ENCODE peak calls at places on chromosomes 16 and 17, in seven cellular contexts. I, F, X, T, P, Y and J are unnamed samples.
A peak's percentile ranks its signal among the peaks of the same experiment; 100 is the strongest.

GRCh38 chr16:28166394-28167208 is 45.2 kb downstream of the XPO6 start:
- DNase-seq in I (peak; percentile 13), F (no peak), X (peak; percentile 32), T (peak; percentile 52), P (no peak), Y (no peak), J (no peak)

GRCh38 chr17:78072961-78073360 is 55.6 kb downstream of the TMC6 start:
- DNase-seq in I (no peak), F (no peak), X (no peak), T (no peak), P (no peak), Y (no peak), J (no peak)

GRCh38 chr17:6508519-6509294 is 47.6 kb downstream of the PITPNM3 start:
- DNase-seq in I (no peak), F (no peak), X (no peak), T (no peak), P (no peak), Y (no peak), J (no peak)

GRCh38 chr17:75764711-75765421 is at the start of gene GALK1:
- DNase-seq in I (no peak), F (peak; percentile 81), X (peak; percentile 66), T (peak; percentile 59), P (no peak), Y (peak; percentile 91), J (peak; percentile 86)

GRCh38 chr16:66402166-66402565 is 24.9 kb upstream of the BEAN1 start:
- DNase-seq in I (no peak), F (no peak), X (no peak), T (no peak), P (no peak), Y (no peak), J (no peak)

GRCh38 chr17:51541215-51541614 is 280.9 kb downstream of the UTP18 start:
- DNase-seq in I (no peak), F (no peak), X (no peak), T (no peak), P (no peak), Y (no peak), J (no peak)

GRCh38 chr17:44390250-44390649 is 801 bp upstream of the ITGA2B start:
- DNase-seq in I (no peak), F (no peak), X (no peak), T (no peak), P (no peak), Y (no peak), J (peak; percentile 78)

GRCh38 chr17:40317345-40317873 is 8.4 kb downstream of the RARA start:
- DNase-seq in I (peak; percentile 46), F (peak; percentile 93), X (peak; percentile 76), T (peak; percentile 64), P (no peak), Y (peak; percentile 68), J (peak; percentile 72)

GRCh38 chr17:77724876-77725615 is 233.5 kb upstream of the TNRC6C start:
- DNase-seq in I (no peak), F (no peak), X (no peak), T (no peak), P (no peak), Y (no peak), J (no peak)

GRCh38 chr16:79093554-79093967 is 507.0 kb downstream of the MAF start:
- DNase-seq in I (no peak), F (no peak), X (no peak), T (no peak), P (no peak), Y (no peak), J (peak; percentile 97)

GRCh38 chr16:89291776-89292175 is 74.3 kb downstream of the ZNF778 start:
- DNase-seq in I (no peak), F (no peak), X (no peak), T (no peak), P (no peak), Y (no peak), J (no peak)

GRCh38 chr17:73347355-73347754 is 35.6 kb upstream of the CDC42EP4 start:
- DNase-seq in I (no peak), F (no peak), X (peak; percentile 30), T (no peak), P (no peak), Y (no peak), J (no peak)

GRCh38 chr16:89700649-89701424 is 668 bp downstream of the SPATA2L start:
- DNase-seq in I (no peak), F (peak; percentile 60), X (peak; percentile 49), T (peak; percentile 60), P (no peak), Y (peak; percentile 48), J (peak; percentile 60)

GRCh38 chr16:74832228-74832627 is 57.6 kb upstream of the FA2H start:
- DNase-seq in I (no peak), F (no peak), X (no peak), T (no peak), P (no peak), Y (no peak), J (no peak)

GRCh38 chr16:88017006-88017405 is 65.8 kb downstream of the BANP start:
- DNase-seq in I (no peak), F (no peak), X (no peak), T (no peak), P (no peak), Y (no peak), J (no peak)

GRCh38 chr17:42049834-42050359 is 504 bp downstream of the C17orf113 start:
- DNase-seq in I (no peak), F (peak; percentile 70), X (no peak), T (no peak), P (no peak), Y (no peak), J (no peak)

GRCh38 chr16:3358884-3359283 is 3.2 kb downstream of the OR2C1 start:
- DNase-seq in I (no peak), F (no peak), X (no peak), T (no peak), P (no peak), Y (no peak), J (no peak)

GRCh38 chr17:77942111-77942988 is 16.2 kb upstream of the TNRC6C start:
- DNase-seq in I (no peak), F (no peak), X (no peak), T (peak; percentile 76), P (no peak), Y (no peak), J (no peak)

GRCh38 chr16:29940656-29941055 is 14.6 kb upstream of the KCTD13 start:
- DNase-seq in I (no peak), F (no peak), X (no peak), T (no peak), P (no peak), Y (no peak), J (no peak)

GRCh38 chr16:78821335-78821734 is 721.9 kb downstream of the WWOX start:
- DNase-seq in I (no peak), F (no peak), X (no peak), T (no peak), P (no peak), Y (no peak), J (no peak)

GRCh38 chr17:30372755-30373154 is 6.0 kb upstream of the CPD start:
- DNase-seq in I (peak; percentile 29), F (peak; percentile 65), X (no peak), T (no peak), P (no peak), Y (no peak), J (no peak)

DNA sequence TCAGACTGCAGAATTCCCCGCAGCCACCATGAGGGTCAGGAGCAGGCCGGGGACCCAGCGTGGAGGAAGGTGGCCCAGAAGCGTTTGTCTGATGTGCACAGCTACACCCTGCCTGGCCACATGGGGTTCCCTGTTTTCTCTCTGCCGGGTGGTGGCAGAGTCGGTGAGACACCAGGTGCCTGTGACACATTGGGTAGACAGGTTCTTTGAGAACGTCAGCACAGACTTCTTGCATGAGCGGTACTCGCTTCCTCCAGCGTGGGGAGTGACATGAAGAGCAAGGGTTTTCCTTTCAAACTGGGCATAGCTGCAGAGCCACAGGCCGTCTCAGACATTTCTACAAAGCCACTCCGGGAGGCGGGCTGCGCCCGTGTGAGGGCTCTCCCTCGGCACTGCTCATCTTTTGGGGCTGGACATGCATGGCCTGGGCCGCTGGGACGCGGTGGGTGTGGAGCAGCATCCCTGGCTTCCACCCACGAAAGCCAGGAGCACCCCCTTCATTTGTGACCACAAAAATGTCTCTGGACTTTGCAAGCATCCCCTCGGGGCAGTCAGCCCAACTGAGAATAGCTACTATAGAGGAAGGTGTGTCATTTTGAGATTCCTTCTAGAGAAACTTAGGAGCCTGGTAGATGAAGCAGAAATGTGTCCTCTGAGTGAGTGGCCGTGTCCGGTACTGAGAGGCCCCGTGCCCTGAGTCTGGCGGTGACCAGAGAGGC is 26.0 kb downstream of the NME3 start:
- DNase-seq in I (no peak), F (no peak), X (no peak), T (no peak), P (no peak), Y (no peak), J (no peak)
- TF ChIP-seq POLR2A in I (no peak), F (no peak), X (no peak), T (no peak), P (no peak), Y (no peak), J (no peak)

GRCh38 chr17:82054351-82055022 is 2.8 kb downstream of the GPS1 start:
- DNase-seq in I (no peak), F (no peak), X (no peak), T (no peak), P (no peak), Y (no peak), J (no peak)
- TF ChIP-seq MAX in I (no peak), F (no peak), X (no peak), T (no peak), P (no peak), Y (no peak), J (no peak)

DNA sequence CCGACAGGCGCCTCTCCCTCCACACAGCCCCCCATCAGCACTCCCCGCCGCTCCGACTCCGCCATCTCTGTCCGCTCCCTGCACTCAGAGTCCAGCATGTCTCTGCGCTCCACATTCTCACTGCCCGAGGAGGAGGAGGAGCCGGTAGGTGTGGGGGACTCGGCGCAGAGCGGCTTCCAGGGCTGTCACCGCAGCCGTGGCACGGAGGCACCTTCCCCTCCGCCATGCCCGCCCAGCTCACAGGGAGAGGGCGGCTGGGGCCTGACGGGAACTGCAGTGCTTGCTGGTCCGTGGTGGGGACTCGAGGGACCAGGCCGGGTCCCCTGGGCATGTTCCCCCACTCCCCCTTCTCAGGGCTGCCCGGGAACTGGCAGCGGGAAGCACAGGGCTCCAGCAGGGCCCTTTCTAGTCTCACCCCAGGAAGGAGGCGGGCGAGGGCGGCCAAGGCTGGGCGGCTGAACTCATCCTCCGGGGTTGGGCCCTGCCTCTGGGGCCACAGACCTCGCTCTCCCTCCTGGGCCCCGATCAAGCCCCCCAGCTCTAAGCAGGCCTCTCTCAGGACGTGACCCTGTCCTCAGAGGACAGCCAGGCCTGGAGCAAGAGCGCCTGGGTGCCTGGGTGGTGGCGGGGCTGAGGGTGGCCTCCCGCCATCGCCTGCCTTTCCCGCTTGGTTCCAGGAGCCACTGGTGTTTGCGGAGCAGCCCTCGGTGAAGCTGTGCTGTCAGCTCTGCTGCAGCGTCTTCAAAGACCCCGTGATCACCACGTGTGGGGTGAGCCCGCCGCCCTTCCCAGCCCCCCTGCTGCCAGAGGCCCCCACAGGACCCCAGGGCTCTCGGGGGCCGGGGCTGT is 15.2 kb downstream of the TRAF7 start:
- DNase-seq in I (no peak), F (no peak), X (peak; percentile 51), T (no peak), P (no peak), Y (no peak), J (no peak)
- TF ChIP-seq POLR2A in I (no peak), F (no peak), X (no peak), T (no peak), P (no peak), Y (no peak), J (no peak)

DNA sequence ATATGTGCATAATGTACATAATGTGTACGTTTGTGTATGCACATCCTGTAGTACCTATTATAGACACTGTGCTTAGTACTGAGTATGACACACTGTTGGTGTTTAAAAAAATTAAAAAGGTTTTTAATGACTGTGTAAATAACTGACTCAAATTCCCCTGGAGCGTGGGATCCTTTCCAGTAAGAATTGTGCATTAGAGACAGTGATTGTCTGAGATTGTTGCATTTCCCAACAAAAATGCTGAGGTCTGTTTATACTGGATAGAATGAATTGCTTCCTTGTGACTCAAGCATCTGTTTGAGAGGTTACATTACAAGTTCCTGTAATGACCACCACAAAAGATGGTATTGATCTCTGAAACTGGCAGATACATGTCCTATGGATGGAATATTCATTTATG is 229.0 kb downstream of the CDH11 start:
- DNase-seq in I (no peak), F (no peak), X (peak; percentile 9), T (no peak), P (no peak), Y (no peak), J (no peak)
- TF ChIP-seq MAX in I (no peak), F (no peak), X (no peak), T (no peak), P (no peak), Y (no peak), J (no peak)